ENCODE peak calls at places on chromosome 20, in five cellular contexts. M is heart right ventricle, G is astrocyte, X is tibial artery, C is K562. I is an unnamed sample.

GRCh38 chr20:13200767-13201500 is 20.1 kb upstream of the ISM1 start:
- DNase-seq in X (no peak), G (no peak), M (no peak), C (no peak), I (no peak)

GRCh38 chr20:35903843-35904242 is 50.5 kb downstream of the SCAND1 start:
- DNase-seq in C (peak; percentile 33), X (no peak), M (no peak), G (peak; percentile 60), I (no peak)

GRCh38 chr20:57625978-57626377 is 5.8 kb upstream of the ZBP1 start:
- DNase-seq in G (no peak), X (no peak), M (no peak), C (no peak), I (no peak)

GRCh38 chr20:52192296-52193007 is 873 bp upstream of the ZFP64 start:
- DNase-seq in X (no peak), C (peak; percentile 58), M (peak; percentile 27), G (no peak), I (peak; percentile 49)

GRCh38 chr20:50260480-50261221 is 70.0 kb downstream of the CEBPB start:
- DNase-seq in C (peak; percentile 33), G (no peak), M (no peak), X (peak; percentile 61), I (no peak)

GRCh38 chr20:43946206-43946491 is 31.5 kb downstream of the TOX2 start:
- DNase-seq in G (no peak), M (no peak), X (no peak), C (no peak), I (no peak)

GRCh38 chr20:40897177-40897700 is 131.4 kb upstream of the TOP1 start:
- DNase-seq in C (no peak), X (no peak), G (no peak), M (no peak), I (no peak)

GRCh38 chr20:17381701-17382100 is 149.5 kb downstream of the BFSP1 start:
- DNase-seq in X (no peak), G (no peak), C (no peak), M (no peak), I (no peak)

GRCh38 chr20:51760905-51761544 is 7.2 kb downstream of the ATP9A start:
- DNase-seq in M (no peak), G (peak; percentile 90), X (no peak), C (no peak), I (no peak)

GRCh38 chr20:19807901-19808300 is 49.8 kb downstream of the RIN2 start:
- DNase-seq in C (no peak), G (no peak), M (no peak), X (no peak), I (no peak)

GRCh38 chr20:14622796-14623195 is 285.4 kb upstream of the FLRT3 start:
- DNase-seq in G (peak; percentile 16), C (no peak), X (no peak), M (no peak), I (peak; percentile 60)

GRCh38 chr20:47380481-47380880 is 24.0 kb upstream of the ZMYND8 start:
- DNase-seq in C (no peak), M (no peak), X (no peak), G (peak; percentile 48), I (no peak)

GRCh38 chr20:25211273-25211672 is 15.8 kb downstream of the ENTPD6 start:
- DNase-seq in C (no peak), G (no peak), X (no peak), M (no peak), I (no peak)

GRCh38 chr20:56429496-56429895 is 17.4 kb downstream of the CASS4 start:
- DNase-seq in M (no peak), X (peak; percentile 15), G (peak; percentile 93), C (peak; percentile 79), I (peak; percentile 62)

GRCh38 chr20:5865604-5866003 is 84.7 kb downstream of the TRMT6 start:
- DNase-seq in X (no peak), C (no peak), G (no peak), M (no peak), I (no peak)

GRCh38 chr20:58712823-58713731 is 20.5 kb downstream of the NPEPL1 start:
- DNase-seq in G (no peak), C (no peak), X (peak; percentile 55), M (no peak), I (no peak)

GRCh38 chr20:50308166-50308512 is 117.5 kb downstream of the CEBPB start:
- DNase-seq in M (no peak), X (no peak), C (no peak), G (no peak), I (no peak)

GRCh38 chr20:20184149-20184548 is 131.8 kb downstream of the CFAP61 start:
- DNase-seq in C (peak; percentile 10), X (no peak), G (no peak), M (no peak), I (no peak)

GRCh38 chr20:4666001-4666470 is 55.7 kb upstream of the PRND start:
- DNase-seq in G (peak; percentile 70), M (no peak), C (no peak), X (no peak), I (peak; percentile 59)

GRCh38 chr20:56610098-56610497 is 19.0 kb upstream of the TFAP2C start:
- DNase-seq in M (no peak), X (no peak), G (no peak), C (no peak), I (no peak)

GRCh38 chr20:37833172-37833915 is 69.6 kb upstream of the VSTM2L start:
- DNase-seq in G (no peak), M (no peak), X (no peak), C (no peak), I (no peak)

GRCh38 chr20:63280929-63281545 is 8.4 kb downstream of the ARFGAP1 start:
- DNase-seq in C (no peak), G (no peak), M (peak; percentile 12), X (no peak), I (no peak)
- TF ChIP-seq CTCF in C (peak; percentile 32), G (no peak), M (no peak), X (no peak), I (peak; percentile 22)

GRCh38 chr20:10972219-10972860 is 298.5 kb upstream of the JAG1 start:
- DNase-seq in M (no peak), X (no peak), G (no peak), C (no peak), I (no peak)
- H3K27ac ChIP-seq in M (no peak overlapping the region), X (no peak overlapping the region), G (no peak overlapping the region), C (no peak overlapping the region), I (no peak overlapping the region)

GRCh38 chr20:32450484-32451061 is 92.4 kb downstream of the ASXL1 start:
- DNase-seq in X (no peak), G (no peak), M (no peak), C (no peak), I (no peak)

GRCh38 chr20:32451340-32451681 is 93.2 kb downstream of the ASXL1 start:
- DNase-seq in G (no peak), C (no peak), M (no peak), X (no peak), I (no peak)

GRCh38 chr20:32453467-32454163 is 95.5 kb downstream of the ASXL1 start:
- DNase-seq in M (no peak), G (no peak), X (no peak), C (no peak), I (no peak)

GRCh38 chr20:32452776-32453466 is 94.8 kb downstream of the ASXL1 start:
- DNase-seq in X (no peak), M (no peak), C (no peak), G (no peak), I (no peak)

DNA sequence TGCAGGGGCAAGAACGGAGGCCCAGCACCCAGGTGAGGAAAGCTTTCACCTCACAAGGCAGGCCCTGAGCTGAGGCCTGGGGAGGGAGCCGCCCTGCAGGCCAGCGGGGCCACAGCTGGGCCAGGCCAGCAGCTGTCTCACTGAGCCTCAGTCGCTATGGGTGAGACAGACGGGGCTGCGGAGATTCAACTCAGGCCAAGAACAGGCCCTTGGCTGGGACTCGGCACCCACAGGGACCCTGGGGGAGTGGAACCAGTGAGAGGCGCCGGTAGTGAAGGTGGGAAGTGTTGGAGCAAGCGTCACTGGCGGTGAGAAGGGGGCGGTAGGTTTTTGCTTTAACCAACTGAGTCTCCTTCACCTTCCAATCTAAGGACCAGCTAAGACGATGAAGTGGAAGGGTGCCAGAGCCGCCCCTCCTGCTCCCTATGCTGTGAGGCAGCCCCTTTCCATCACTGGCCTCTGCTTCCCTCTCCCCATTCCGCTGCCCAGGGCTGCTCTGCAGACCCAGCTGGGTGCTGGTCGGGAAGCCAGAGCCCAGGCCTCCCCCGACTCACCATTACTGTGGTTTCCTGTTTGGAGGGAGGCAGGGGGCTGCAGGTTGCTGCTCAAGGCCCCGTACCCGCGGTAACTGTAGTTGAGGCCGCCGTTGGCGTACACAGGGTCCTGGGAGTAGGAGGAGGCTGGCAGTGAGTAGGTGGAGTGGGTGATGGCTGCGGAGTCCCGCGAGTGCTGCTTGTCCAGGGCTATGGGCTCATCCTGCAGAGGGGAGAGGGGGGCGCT is 93.7 kb downstream of the ASXL1 start:
- DNase-seq in X (no peak), M (no peak), G (no peak), C (no peak), I (no peak)
- TF ChIP-seq CTCF in X (no peak), M (no peak), G (no peak), C (no peak), I (no peak)

GRCh38 chr20:23047738-23048214 is 1.7 kb downstream of the THBD start:
- DNase-seq in G (no peak), C (no peak), M (peak; percentile 47), X (no peak), I (no peak)

GRCh38 chr20:23050847-23051627 is 1.6 kb upstream of the THBD start:
- DNase-seq in M (peak; percentile 87), X (peak; percentile 93), G (peak; percentile 48), C (peak; percentile 61), I (peak; percentile 92)

GRCh38 chr20:23049201-23049932 is at the start of gene THBD:
- DNase-seq in C (no peak), M (peak; percentile 82), X (peak; percentile 94), G (peak; percentile 45), I (peak; percentile 46)

GRCh38 chr20:23048283-23049200 is 930 bp downstream of the THBD start:
- DNase-seq in C (no peak), M (peak; percentile 75), G (peak; percentile 8), X (peak; percentile 84), I (peak; percentile 60)

DNA sequence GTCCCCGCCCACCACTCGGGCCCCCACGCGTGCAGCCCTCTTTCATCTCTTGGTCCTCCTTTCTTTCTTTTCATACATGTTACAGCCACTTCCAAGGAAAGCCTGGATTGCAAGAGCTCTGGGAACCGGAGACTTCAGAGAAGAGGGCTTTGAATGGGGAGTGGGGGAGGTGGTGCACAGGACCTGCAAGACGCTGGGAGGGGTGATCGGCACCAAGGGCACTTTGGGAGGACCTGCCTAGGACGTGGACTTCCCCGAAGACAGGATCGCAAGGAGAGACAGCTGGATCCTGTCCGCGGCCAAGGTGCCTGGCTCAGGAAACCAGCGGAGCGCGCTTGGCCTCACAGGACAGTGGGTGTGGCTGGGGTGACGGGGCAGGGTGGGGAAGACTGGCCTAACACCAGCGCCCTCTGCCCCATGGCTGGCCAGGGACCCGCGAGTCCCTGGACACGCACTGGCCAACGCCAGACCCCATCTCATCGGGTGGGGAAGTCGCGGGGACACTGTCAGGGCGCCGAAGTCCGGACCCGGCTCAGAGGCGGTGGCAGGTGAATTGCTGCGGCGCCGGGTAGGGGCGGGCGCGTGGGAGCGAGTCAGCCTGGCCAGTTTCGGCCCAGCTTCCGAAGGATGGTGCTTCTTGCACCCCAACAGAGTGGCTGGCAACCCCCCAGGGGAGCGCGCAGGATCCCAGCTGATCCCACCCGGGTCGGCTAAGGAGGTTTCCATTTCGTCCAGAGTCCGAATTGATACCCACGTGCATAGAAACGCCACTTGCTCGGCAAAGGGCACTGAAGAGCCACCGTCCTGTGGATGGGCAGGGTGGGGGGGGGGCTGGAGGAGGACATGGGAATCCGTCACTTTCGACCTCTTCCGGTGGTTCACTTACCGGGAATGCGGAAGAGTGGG is 714 bp upstream of the THBD start:
- DNase-seq in C (no peak), X (peak; percentile 83), G (peak; percentile 29), M (peak; percentile 65), I (peak; percentile 42)
- H3K27ac ChIP-seq in C (no peak overlapping the region), X (peak overlapping the region; percentile 88), G (peak overlapping the region; percentile 6), M (peak overlapping the region; percentile 95), I (no peak overlapping the region)